ENCODE peak calls at places on chromosomes 12 and 14, in four cellular contexts. O is mammary epithelial cell, H is coronary artery, Q is WTC11. P is an unnamed sample.

GRCh38 chr12:115897718-115898117 is 379.8 kb downstream of the MED13L start:
- DNase-seq in O (no peak), Q (no peak), H (no peak), P (no peak)

GRCh38 chr12:29710104-29710503 is 73.6 kb downstream of the TMTC1 start:
- DNase-seq in O (no peak), H (no peak), Q (peak; percentile 41), P (peak; percentile 31)

GRCh38 chr12:131164096-131164872 is 210.6 kb downstream of the ADGRD1 start:
- DNase-seq in O (no peak), H (no peak), Q (no peak), P (no peak)

GRCh38 chr12:75103822-75104221 is 105.8 kb downstream of the KCNC2 start:
- DNase-seq in O (no peak), Q (no peak), H (no peak), P (no peak)

GRCh38 chr14:39097159-39097558 is 5.9 kb downstream of the SEC23A start:
- DNase-seq in H (no peak), O (peak; percentile 81), Q (no peak), P (peak; percentile 47)

GRCh38 chr14:98822917-98823316 is 449.1 kb downstream of the BCL11B start:
- DNase-seq in O (no peak), Q (no peak), H (no peak), P (no peak)

GRCh38 chr12:71636704-71637115 is 26.9 kb downstream of the ZFC3H1 start:
- DNase-seq in H (no peak), Q (no peak), O (peak; percentile 46), P (peak; percentile 70)

GRCh38 chr14:68652433-68652690 is 140.5 kb downstream of the ZFP36L1 start:
- DNase-seq in O (no peak), Q (no peak), H (peak; percentile 73), P (no peak)

GRCh38 chr14:51848120-51848519 is 12.3 kb upstream of the GNG2 start:
- DNase-seq in H (no peak), O (peak; percentile 91), Q (no peak), P (peak; percentile 39)

GRCh38 chr14:97978336-97978735 is 1181.2 kb downstream of the VRK1 start:
- DNase-seq in O (peak; percentile 70), H (peak; percentile 80), Q (peak; percentile 80), P (peak; percentile 88)

GRCh38 chr14:103281496-103282231 is 52.4 kb upstream of the EIF5 start:
- DNase-seq in O (peak; percentile 24), H (no peak), Q (peak; percentile 59), P (peak; percentile 39)

GRCh38 chr12:91604897-91605296 is 422.3 kb upstream of the DCN start:
- DNase-seq in O (no peak), Q (no peak), H (no peak), P (no peak)

GRCh38 chr14:76904100-76904739 is 78.0 kb downstream of the LRRC74A start:
- DNase-seq in O (peak; percentile 42), Q (no peak), H (peak; percentile 87), P (peak; percentile 78)

GRCh38 chr12:106113446-106114083 is 25.2 kb downstream of the NUAK1 start:
- DNase-seq in Q (no peak), H (no peak), O (peak; percentile 39), P (peak; percentile 61)

GRCh38 chr14:33934043-33934750 is 16.7 kb downstream of the EGLN3 start:
- DNase-seq in Q (no peak), H (no peak), O (no peak), P (peak; percentile 46)

GRCh38 chr14:91337699-91338335 is 79.8 kb downstream of the CCDC88C start:
- DNase-seq in Q (no peak), O (no peak), H (no peak), P (no peak)

GRCh38 chr14:93655078-93655750 is 133.1 kb downstream of the PRIMA1 start:
- DNase-seq in Q (peak; percentile 17), O (peak; percentile 40), H (no peak), P (peak; percentile 72)

GRCh38 chr12:10153271-10154144 is 18.4 kb downstream of the OLR1 start:
- DNase-seq in H (peak; percentile 82), Q (peak; percentile 73), O (peak; percentile 43), P (peak; percentile 63)

GRCh38 chr12:54033980-54034783 is 1.3 kb downstream of the HOXC5 start:
- DNase-seq in O (no peak), Q (no peak), H (no peak), P (no peak)

GRCh38 chr12:91574391-91574790 is 391.8 kb upstream of the DCN start:
- DNase-seq in O (no peak), H (no peak), Q (no peak), P (no peak)

GRCh38 chr14:57209561-57209960 is 59.1 kb downstream of the EXOC5 start:
- DNase-seq in O (peak; percentile 11), Q (no peak), H (no peak), P (no peak)

GRCh38 chr14:35342160-35343010 is 50.2 kb downstream of the PSMA6 start:
- DNase-seq in O (no peak), H (peak; percentile 96), Q (no peak), P (peak; percentile 53)

GRCh38 chr12:79512068-79512467 is 178.7 kb downstream of the PAWR start:
- DNase-seq in O (no peak), Q (peak; percentile 72), H (no peak), P (peak; percentile 27)

GRCh38 chr14:32345311-32345771 is 16.2 kb downstream of the AKAP6 start:
- DNase-seq in H (no peak), O (peak; percentile 74), Q (no peak), P (no peak)

GRCh38 chr14:98994571-98994970 is 277.4 kb downstream of the BCL11B start:
- DNase-seq in Q (no peak), O (no peak), H (no peak), P (no peak)

GRCh38 chr14:69114763-69115162 is 38.2 kb downstream of the DCAF5 start:
- DNase-seq in H (no peak), O (no peak), Q (no peak), P (no peak)

GRCh38 chr14:68255697-68256178 is 436.2 kb downstream of the RAD51B start:
- DNase-seq in H (no peak), O (peak; percentile 77), Q (no peak), P (no peak)

GRCh38 chr14:84527706-84528105 is 1002.2 kb upstream of the FLRT2 start:
- DNase-seq in Q (no peak), H (no peak), O (no peak), P (peak; percentile 9)

GRCh38 chr14:71107921-71108320 is 200.7 kb downstream of the PCNX1 start:
- DNase-seq in O (no peak), H (no peak), Q (no peak), P (no peak)

GRCh38 chr12:45292486-45293195 is 76.7 kb downstream of the ANO6 start:
- DNase-seq in O (no peak), H (no peak), Q (no peak), P (no peak)

GRCh38 chr12:125683748-125684381 is 618.6 kb downstream of the AACS start:
- DNase-seq in Q (peak; percentile 98), H (no peak), O (no peak), P (no peak)

GRCh38 chr12:80101126-80101525 is 1.8 kb downstream of the OTOGL start:
- DNase-seq in O (peak; percentile 84), H (no peak), Q (no peak), P (peak; percentile 45)

GRCh38 chr12:45713108-45713507 is 16.4 kb upstream of the ARID2 start:
- DNase-seq in O (no peak), Q (no peak), H (no peak), P (no peak)

GRCh38 chr12:51773145-51773869 is 75.2 kb downstream of the FIGNL2 start:
- DNase-seq in Q (no peak), O (peak; percentile 73), H (no peak), P (peak; percentile 88)

DNA sequence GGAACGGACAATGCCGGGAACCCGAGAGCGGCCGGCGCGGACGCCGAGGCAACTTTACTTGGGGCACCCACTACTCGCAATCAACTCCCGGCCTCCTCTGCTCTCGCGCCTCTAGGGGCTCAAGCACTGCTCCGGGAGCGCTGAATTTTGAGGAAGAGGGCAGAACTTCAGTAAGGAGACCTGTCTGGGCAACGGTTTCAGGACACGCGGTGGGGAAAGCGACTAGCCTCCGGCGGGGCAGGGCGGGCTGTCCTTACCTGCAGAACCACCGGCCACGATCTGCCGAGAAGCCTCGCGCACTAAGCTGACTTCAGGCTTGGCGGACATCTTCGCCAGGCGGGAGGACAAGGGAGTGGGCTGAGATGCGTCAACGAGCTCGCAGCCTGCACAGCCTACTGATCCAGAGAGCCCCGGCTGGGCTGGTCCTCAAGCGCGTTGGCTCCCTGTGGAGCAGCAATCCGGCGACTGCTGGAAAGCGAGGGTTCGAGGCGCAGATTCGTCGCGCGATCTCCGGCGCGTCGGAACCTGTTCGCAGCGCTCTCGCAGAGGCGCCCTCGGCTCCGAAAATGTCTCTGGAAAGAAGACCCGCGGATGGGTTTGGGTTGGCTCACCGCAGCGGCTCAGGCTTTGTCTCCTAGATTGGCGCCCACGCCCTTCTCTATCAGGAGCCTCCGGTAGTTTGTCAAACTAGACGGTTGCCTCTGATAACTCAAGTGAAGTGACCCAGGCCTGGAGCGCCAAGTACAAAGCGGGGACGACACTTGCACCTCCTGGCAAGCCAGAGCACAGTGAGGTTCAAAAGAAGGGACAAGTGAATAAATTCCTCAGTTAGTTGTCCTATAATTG is at the start of gene SLC25A21:
- DNase-seq in O (peak; percentile 85), Q (peak; percentile 81), H (peak; percentile 79), P (peak; percentile 85)
- TF ChIP-seq CTCF in O (no peak), Q (no peak), H (no peak), P (peak; percentile 11)

GRCh38 chr12:31702047-31702446 is 26.8 kb downstream of the AMN1 start:
- DNase-seq in Q (no peak), O (peak; percentile 45), H (no peak), P (peak; percentile 36)
- TF ChIP-seq CTCF in Q (no peak), O (peak; percentile 24), H (no peak), P (no peak)

GRCh38 chr12:121723200-121723599 is 10.6 kb downstream of the TMEM120B start:
- DNase-seq in O (no peak), Q (no peak), H (no peak), P (no peak)

GRCh38 chr12:121724930-121725329 is 12.4 kb downstream of the TMEM120B start:
- DNase-seq in Q (no peak), H (no peak), O (no peak), P (no peak)

GRCh38 chr12:121720762-121721161 is 8.2 kb downstream of the TMEM120B start:
- DNase-seq in O (no peak), H (no peak), Q (no peak), P (no peak)

GRCh38 chr12:121729021-121729420 is 16.5 kb downstream of the TMEM120B start:
- DNase-seq in H (no peak), Q (no peak), O (no peak), P (no peak)

DNA sequence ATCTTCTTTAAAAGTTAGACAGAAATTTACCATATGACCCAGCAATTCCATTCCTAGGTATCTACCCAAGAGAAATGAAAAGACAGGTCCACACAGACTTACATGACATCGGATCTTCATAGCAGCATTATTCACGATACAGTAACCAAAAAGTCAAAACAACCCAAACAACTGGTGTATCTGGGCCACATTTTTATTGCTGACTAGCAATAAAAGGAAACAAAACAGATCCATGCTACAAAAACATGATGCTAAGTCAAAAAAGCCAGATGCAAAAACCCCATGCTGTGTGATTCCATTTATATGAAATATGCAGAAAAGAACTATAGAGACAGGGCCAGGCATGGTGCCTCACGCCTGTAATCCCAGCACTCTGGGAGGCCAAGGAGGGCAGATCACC is 12.9 kb downstream of the TMEM120B start:
- DNase-seq in Q (no peak), O (no peak), H (no peak), P (no peak)
- TF ChIP-seq CTCF in Q (no peak), O (no peak), H (no peak), P (no peak)

DNA sequence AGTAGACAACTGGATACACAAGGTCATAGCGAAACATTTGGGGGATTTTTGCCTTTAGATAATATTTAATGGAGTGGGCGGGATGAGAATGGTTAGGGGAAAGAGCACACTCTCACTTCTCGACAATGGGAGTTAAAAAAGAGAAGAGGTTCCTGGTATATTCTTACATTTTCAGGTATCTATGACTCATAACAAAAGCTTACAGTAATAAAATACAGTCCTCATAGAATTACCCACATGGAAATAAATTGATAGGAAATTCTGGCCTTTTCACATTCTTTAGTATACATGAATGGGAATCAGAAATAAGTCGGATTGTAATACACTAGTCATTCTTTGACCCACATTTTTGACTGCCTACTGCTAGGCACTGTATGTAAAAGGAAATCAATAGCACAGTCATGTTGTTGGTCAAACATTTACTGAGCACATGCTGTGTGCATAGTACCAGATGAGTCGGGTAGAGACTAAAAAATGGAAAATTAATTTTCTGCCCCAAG is 8.2 kb upstream of the CRADD start:
- DNase-seq in O (no peak), Q (no peak), H (no peak), P (no peak)
- TF ChIP-seq CTCF in O (no peak), Q (no peak), H (no peak), P (no peak)